ENCODE peak calls at places on chromosomes 12 and 14, in four cellular contexts. T is CD8-positive, alpha-beta memory T cell; Y is mesenchymal stem cell; R is lower lobe of right lung. C is an unnamed sample. For H3K4me1, the result is how much of the 10 kb centered on the place peaks cover.

GRCh38 chr12:67546718-67547117 is 101.8 kb upstream of the DYRK2 start:
- DNase-seq in Y (no peak), R (no peak), T (no peak), C (no peak)

GRCh38 chr12:116113398-116114130 is 163.9 kb downstream of the MED13L start:
- DNase-seq in Y (no peak), R (no peak), T (no peak), C (no peak)

GRCh38 chr14:89858084-89858483 is 96.4 kb downstream of the EFCAB11 start:
- DNase-seq in R (no peak), T (no peak), Y (no peak), C (no peak)

GRCh38 chr14:61102549-61103466 is 121.8 kb downstream of the SLC38A6 start:
- DNase-seq in T (no peak), R (no peak), Y (no peak), C (no peak)

GRCh38 chr14:51283402-51283825 is 43.4 kb downstream of the TMX1 start:
- DNase-seq in R (no peak), Y (peak), T (no peak), C (peak)

GRCh38 chr12:54935235-54935951 is 49.2 kb downstream of the TESPA1 start:
- DNase-seq in Y (peak), T (no peak), R (no peak), C (peak)

GRCh38 chr12:106629797-106630669 is 47.2 kb downstream of the RFX4 start:
- DNase-seq in Y (no peak), T (no peak), R (no peak), C (no peak)

GRCh38 chr12:121990692-121991603 is 30.7 kb upstream of the BCL7A start:
- DNase-seq in T (no peak), Y (no peak), R (no peak), C (peak)

GRCh38 chr14:104633276-104633861 is 28.8 kb upstream of the TMEM179 start:
- DNase-seq in R (no peak), T (no peak), Y (no peak), C (no peak)

GRCh38 chr14:98952595-98953325 is 319.2 kb downstream of the BCL11B start:
- DNase-seq in T (no peak), Y (no peak), R (no peak), C (no peak)

GRCh38 chr12:94037444-94037843 is 110.9 kb upstream of the PLXNC1 start:
- DNase-seq in Y (no peak), R (no peak), T (no peak), C (no peak)
- H3K4me1 ChIP-seq in Y (under half), R (under half), T (under half), C (under half)

DNA sequence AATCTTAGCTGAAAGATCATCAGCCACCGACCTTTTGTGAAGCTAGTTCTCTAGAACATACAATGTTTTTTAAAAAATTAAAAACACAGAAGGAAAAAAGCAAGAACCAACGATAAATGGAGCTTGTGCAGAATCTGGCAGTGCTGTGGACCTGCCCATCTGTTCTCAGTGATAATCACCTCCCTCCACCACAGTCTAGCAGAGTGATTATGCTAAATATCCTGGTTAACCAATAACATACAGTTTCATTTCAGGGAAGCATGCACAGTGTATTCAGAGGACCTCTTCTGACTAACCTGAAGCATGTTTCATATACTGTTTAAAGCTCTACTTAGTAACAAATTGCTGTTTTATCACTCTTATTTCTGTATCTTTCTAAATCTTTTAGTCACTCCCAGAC is 160.9 kb downstream of the PPFIA2 start:
- DNase-seq in Y (no peak), R (no peak), T (no peak), C (no peak)
- H3K4me3 ChIP-seq in Y (no peak), R (no peak), T (no peak), C (no peak)

GRCh38 chr12:76878899-76879709 is at the start of gene CSRP2:
- DNase-seq in R (peak), T (peak), Y (peak), C (peak)
- H3K27ac ChIP-seq in R (peak), T (no peak), Y (peak), C (no peak)

GRCh38 chr14:67557656-67558055 is 24.6 kb downstream of the PLEKHH1 start:
- DNase-seq in R (no peak), Y (no peak), T (no peak), C (no peak)
- H3K4me1 ChIP-seq in R (under half), Y (under half), T (under half), C (under half)

DNA sequence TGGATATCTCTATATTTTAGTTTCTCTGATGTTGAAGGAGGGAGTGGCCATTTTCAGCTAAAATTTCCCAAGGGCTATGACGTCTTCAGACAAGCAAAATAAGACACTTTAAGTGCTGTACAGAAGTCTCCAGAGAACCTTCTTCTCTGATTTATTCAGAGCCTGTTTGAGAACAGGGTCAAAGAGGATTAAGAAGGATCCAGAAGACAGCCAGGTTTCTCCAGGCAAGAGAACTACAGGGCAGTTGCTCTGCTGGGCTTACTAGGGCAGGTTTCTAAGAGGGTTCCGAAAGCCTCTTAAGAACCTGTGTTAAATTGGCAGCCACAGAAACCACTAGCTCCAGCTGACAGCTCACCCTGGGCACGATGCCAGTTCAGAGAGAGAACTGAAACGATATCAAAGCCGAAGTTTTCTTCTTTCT is 1.2 kb downstream of the MGP start:
- DNase-seq in R (peak), Y (peak), T (peak), C (peak)
- H3K4me3 ChIP-seq in R (peak), Y (peak), T (no peak), C (peak)

GRCh38 chr14:56902413-56902812 is 92.1 kb upstream of the OTX2 start:
- DNase-seq in R (no peak), Y (no peak), T (no peak), C (no peak)
- H3K27ac ChIP-seq in R (no peak), Y (no peak), T (no peak), C (no peak)

GRCh38 chr12:4118601-4119156 is 154.9 kb upstream of the CCND2 start:
- DNase-seq in R (no peak), T (no peak), Y (no peak), C (peak)

GRCh38 chr12:4119157-4119761 is 154.3 kb upstream of the CCND2 start:
- DNase-seq in T (no peak), Y (no peak), R (no peak), C (peak)

GRCh38 chr12:4116251-4117111 is 157.1 kb upstream of the CCND2 start:
- DNase-seq in R (no peak), T (no peak), Y (peak), C (no peak)

GRCh38 chr12:4118017-4118510 is 155.5 kb upstream of the CCND2 start:
- DNase-seq in R (peak), T (no peak), Y (peak), C (peak)

DNA sequence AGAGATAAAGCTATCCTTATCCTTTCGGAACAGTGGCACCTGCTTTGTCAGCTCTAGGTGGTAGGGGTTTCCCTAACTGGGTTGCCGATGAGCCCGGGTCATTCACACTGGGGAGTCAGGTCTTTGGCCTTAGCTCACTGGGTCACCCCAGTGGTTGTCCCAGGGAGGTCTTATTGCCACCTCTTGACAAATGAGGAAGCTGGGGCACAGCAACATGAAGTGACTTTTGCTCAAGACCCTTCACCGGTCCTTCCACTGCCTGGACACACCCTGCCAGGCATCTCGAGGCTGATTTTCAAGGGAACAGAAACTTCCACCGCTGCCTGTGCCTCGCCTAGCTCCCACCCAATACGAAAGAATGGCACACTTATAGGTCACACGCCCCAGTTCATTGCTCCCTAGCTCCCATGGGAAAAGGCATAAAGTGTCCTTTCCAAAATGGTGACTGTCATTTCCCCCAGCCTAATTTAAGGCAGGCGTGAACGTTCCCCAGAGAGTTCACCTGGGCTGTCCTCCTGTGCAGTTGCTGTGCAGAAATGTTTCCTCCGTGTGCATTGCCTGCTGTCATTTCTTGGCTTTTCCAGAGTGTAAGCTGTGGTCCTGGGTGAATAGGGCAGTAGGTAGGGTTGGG is 156.1 kb upstream of the CCND2 start:
- DNase-seq in R (no peak), T (no peak), Y (no peak), C (no peak)
- H3K4me1 ChIP-seq in R (under half), T (under half), Y (under half), C (half or more)

GRCh38 chr12:70070494-70071007 is 172.7 kb upstream of the CNOT2 start:
- DNase-seq in T (no peak), Y (peak), R (no peak), C (no peak)

GRCh38 chr12:70074510-70074909 is 168.7 kb upstream of the CNOT2 start:
- DNase-seq in T (no peak), Y (no peak), R (no peak), C (no peak)

GRCh38 chr12:70068743-70069142 is 174.5 kb upstream of the CNOT2 start:
- DNase-seq in Y (no peak), R (no peak), T (no peak), C (no peak)

GRCh38 chr12:70069221-70069811 is 173.9 kb upstream of the CNOT2 start:
- DNase-seq in R (no peak), Y (no peak), T (no peak), C (no peak)
- H3K4me3 ChIP-seq in R (no peak), Y (no peak), T (no peak), C (no peak)

DNA sequence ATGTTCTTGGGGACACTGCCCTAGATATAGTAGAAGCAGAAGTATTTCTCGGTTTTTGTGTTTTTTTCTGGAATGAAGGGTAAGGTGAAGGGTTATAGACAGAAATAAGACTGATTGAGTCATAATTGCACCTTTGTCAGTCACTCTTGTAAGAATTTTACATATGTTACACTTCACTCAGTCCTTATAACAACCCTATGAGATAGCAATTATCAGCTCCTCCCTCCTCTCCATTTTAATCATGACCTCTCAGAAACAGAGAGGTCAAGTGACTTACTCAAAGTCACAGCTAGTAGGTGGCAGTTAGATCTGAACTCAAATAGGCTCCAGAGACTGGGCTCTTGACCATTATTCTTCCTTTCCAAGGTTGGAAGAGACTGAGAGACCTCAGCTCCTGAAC is 121.1 kb downstream of the CRADD start:
- DNase-seq in T (no peak), Y (no peak), R (no peak), C (no peak)
- H3K27ac ChIP-seq in T (no peak), Y (no peak), R (no peak), C (no peak)

DNA sequence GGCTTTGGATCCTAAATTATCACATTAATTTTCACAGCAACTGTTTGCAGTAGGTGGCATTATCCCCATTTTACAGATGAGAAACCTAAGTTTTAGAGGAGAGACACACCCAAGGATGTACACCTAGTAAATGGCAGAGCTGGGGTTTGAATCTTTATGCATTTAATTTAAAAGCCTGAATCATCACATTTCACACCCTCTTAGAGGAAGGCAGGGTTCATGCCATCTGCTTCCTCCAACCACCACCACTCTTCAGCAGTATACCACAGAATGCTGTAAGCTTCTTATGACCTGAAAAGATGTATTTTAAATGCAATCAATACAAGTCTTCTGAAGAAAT is 90.3 kb downstream of the CRADD start:
- DNase-seq in Y (no peak), R (no peak), T (no peak), C (no peak)
- H3K4me1 ChIP-seq in Y (under half), R (under half), T (under half), C (under half)